ENCODE peak calls at places on chromosomes 1 and 21, in seven cellular contexts. One of them, this sample, is unnamed.

GRCh38 chr1:208844158-208844557 is 600.0 kb upstream of the PLXNA2 start:
- DNase-seq in naive B cell: no peak
- DNase-seq in stimulated activated CD4-positive, alpha-beta T cell treated with anti-CD3 and anti-CD28 coated beads, Interleukin-12 subunit alpha, Interleukin-12 subunit beta, amount 100 ng/mL, for 24 hours: no peak
- DNase-seq in caudate nucleus: no peak
- DNase-seq in choroid plexus epithelial cell: no peak
- DNase-seq in hypothalamus: no peak
- DNase-seq in stimulated activated CD8-positive, alpha-beta memory T cell treated with anti-CD3 and anti-CD28 coated beads, Interleukin-15, amount 100 ng/mL, for 48 hours: no peak
- DNase-seq in this sample: no peak

GRCh38 chr1:214615871-214616270 is 12.9 kb downstream of the CENPF start:
- DNase-seq in naive B cell: no peak
- DNase-seq in stimulated activated CD4-positive, alpha-beta T cell treated with anti-CD3 and anti-CD28 coated beads, Interleukin-12 subunit alpha, Interleukin-12 subunit beta, amount 100 ng/mL, for 24 hours: no peak
- DNase-seq in caudate nucleus: no peak
- DNase-seq in choroid plexus epithelial cell: peak; percentile 76
- DNase-seq in hypothalamus: no peak
- DNase-seq in stimulated activated CD8-positive, alpha-beta memory T cell treated with anti-CD3 and anti-CD28 coated beads, Interleukin-15, amount 100 ng/mL, for 48 hours: no peak
- DNase-seq in this sample: no peak

GRCh38 chr1:1591452-1591851 is 8.5 kb downstream of the FNDC10 start:
- DNase-seq in naive B cell: no peak
- DNase-seq in stimulated activated CD4-positive, alpha-beta T cell treated with anti-CD3 and anti-CD28 coated beads, Interleukin-12 subunit alpha, Interleukin-12 subunit beta, amount 100 ng/mL, for 24 hours: no peak
- DNase-seq in caudate nucleus: no peak
- DNase-seq in choroid plexus epithelial cell: no peak
- DNase-seq in hypothalamus: no peak
- DNase-seq in stimulated activated CD8-positive, alpha-beta memory T cell treated with anti-CD3 and anti-CD28 coated beads, Interleukin-15, amount 100 ng/mL, for 48 hours: no peak
- DNase-seq in this sample: no peak

GRCh38 chr1:47981664-47982350 is 15.4 kb downstream of the TRABD2B start:
- DNase-seq in naive B cell: no peak
- DNase-seq in stimulated activated CD4-positive, alpha-beta T cell treated with anti-CD3 and anti-CD28 coated beads, Interleukin-12 subunit alpha, Interleukin-12 subunit beta, amount 100 ng/mL, for 24 hours: no peak
- DNase-seq in caudate nucleus: no peak
- DNase-seq in choroid plexus epithelial cell: no peak
- DNase-seq in hypothalamus: no peak
- DNase-seq in stimulated activated CD8-positive, alpha-beta memory T cell treated with anti-CD3 and anti-CD28 coated beads, Interleukin-15, amount 100 ng/mL, for 48 hours: no peak
- DNase-seq in this sample: no peak

GRCh38 chr21:41437754-41438153 is 11.7 kb downstream of the MX1 start:
- DNase-seq in naive B cell: no peak
- DNase-seq in stimulated activated CD4-positive, alpha-beta T cell treated with anti-CD3 and anti-CD28 coated beads, Interleukin-12 subunit alpha, Interleukin-12 subunit beta, amount 100 ng/mL, for 24 hours: no peak
- DNase-seq in caudate nucleus: no peak
- DNase-seq in choroid plexus epithelial cell: no peak
- DNase-seq in hypothalamus: no peak
- DNase-seq in stimulated activated CD8-positive, alpha-beta memory T cell treated with anti-CD3 and anti-CD28 coated beads, Interleukin-15, amount 100 ng/mL, for 48 hours: no peak
- DNase-seq in this sample: no peak

GRCh38 chr1:184614667-184615066 is 140.0 kb downstream of the EDEM3 start:
- DNase-seq in naive B cell: no peak
- DNase-seq in stimulated activated CD4-positive, alpha-beta T cell treated with anti-CD3 and anti-CD28 coated beads, Interleukin-12 subunit alpha, Interleukin-12 subunit beta, amount 100 ng/mL, for 24 hours: no peak
- DNase-seq in caudate nucleus: no peak
- DNase-seq in choroid plexus epithelial cell: no peak
- DNase-seq in hypothalamus: no peak
- DNase-seq in stimulated activated CD8-positive, alpha-beta memory T cell treated with anti-CD3 and anti-CD28 coated beads, Interleukin-15, amount 100 ng/mL, for 48 hours: no peak
- DNase-seq in this sample: no peak

GRCh38 chr1:156387899-156388813 is 19.1 kb downstream of the RHBG start:
- DNase-seq in naive B cell: peak; percentile 6
- DNase-seq in stimulated activated CD4-positive, alpha-beta T cell treated with anti-CD3 and anti-CD28 coated beads, Interleukin-12 subunit alpha, Interleukin-12 subunit beta, amount 100 ng/mL, for 24 hours: no peak
- DNase-seq in caudate nucleus: peak; percentile 80
- DNase-seq in choroid plexus epithelial cell: no peak
- DNase-seq in hypothalamus: peak; percentile 93
- DNase-seq in stimulated activated CD8-positive, alpha-beta memory T cell treated with anti-CD3 and anti-CD28 coated beads, Interleukin-15, amount 100 ng/mL, for 48 hours: no peak
- DNase-seq in this sample: peak; percentile 37

GRCh38 chr1:68973459-68974244 is 476.8 kb upstream of the DEPDC1 start:
- DNase-seq in naive B cell: no peak
- DNase-seq in stimulated activated CD4-positive, alpha-beta T cell treated with anti-CD3 and anti-CD28 coated beads, Interleukin-12 subunit alpha, Interleukin-12 subunit beta, amount 100 ng/mL, for 24 hours: no peak
- DNase-seq in caudate nucleus: no peak
- DNase-seq in choroid plexus epithelial cell: peak; percentile 14
- DNase-seq in hypothalamus: no peak
- DNase-seq in stimulated activated CD8-positive, alpha-beta memory T cell treated with anti-CD3 and anti-CD28 coated beads, Interleukin-15, amount 100 ng/mL, for 48 hours: no peak
- DNase-seq in this sample: no peak

GRCh38 chr1:94572780-94573179 is 31.2 kb upstream of the F3 start:
- DNase-seq in naive B cell: no peak
- DNase-seq in stimulated activated CD4-positive, alpha-beta T cell treated with anti-CD3 and anti-CD28 coated beads, Interleukin-12 subunit alpha, Interleukin-12 subunit beta, amount 100 ng/mL, for 24 hours: no peak
- DNase-seq in caudate nucleus: no peak
- DNase-seq in choroid plexus epithelial cell: no peak
- DNase-seq in hypothalamus: no peak
- DNase-seq in stimulated activated CD8-positive, alpha-beta memory T cell treated with anti-CD3 and anti-CD28 coated beads, Interleukin-15, amount 100 ng/mL, for 48 hours: no peak
- DNase-seq in this sample: no peak

GRCh38 chr1:232853994-232854532 is 48.8 kb downstream of the MAP10 start:
- DNase-seq in naive B cell: no peak
- DNase-seq in stimulated activated CD4-positive, alpha-beta T cell treated with anti-CD3 and anti-CD28 coated beads, Interleukin-12 subunit alpha, Interleukin-12 subunit beta, amount 100 ng/mL, for 24 hours: no peak
- DNase-seq in caudate nucleus: no peak
- DNase-seq in choroid plexus epithelial cell: peak; percentile 10
- DNase-seq in hypothalamus: no peak
- DNase-seq in stimulated activated CD8-positive, alpha-beta memory T cell treated with anti-CD3 and anti-CD28 coated beads, Interleukin-15, amount 100 ng/mL, for 48 hours: no peak
- DNase-seq in this sample: no peak

GRCh38 chr1:17010601-17011438 is 908 bp downstream of the ATP13A2 start:
- DNase-seq in naive B cell: peak; percentile 5
- DNase-seq in stimulated activated CD4-positive, alpha-beta T cell treated with anti-CD3 and anti-CD28 coated beads, Interleukin-12 subunit alpha, Interleukin-12 subunit beta, amount 100 ng/mL, for 24 hours: peak; percentile 5
- DNase-seq in caudate nucleus: no peak
- DNase-seq in choroid plexus epithelial cell: no peak
- DNase-seq in hypothalamus: no peak
- DNase-seq in stimulated activated CD8-positive, alpha-beta memory T cell treated with anti-CD3 and anti-CD28 coated beads, Interleukin-15, amount 100 ng/mL, for 48 hours: no peak
- DNase-seq in this sample: no peak

GRCh38 chr21:31364265-31364945 is 20.3 kb upstream of the TIAM1 start:
- DNase-seq in naive B cell: no peak
- DNase-seq in stimulated activated CD4-positive, alpha-beta T cell treated with anti-CD3 and anti-CD28 coated beads, Interleukin-12 subunit alpha, Interleukin-12 subunit beta, amount 100 ng/mL, for 24 hours: no peak
- DNase-seq in caudate nucleus: no peak
- DNase-seq in choroid plexus epithelial cell: no peak
- DNase-seq in hypothalamus: no peak
- DNase-seq in stimulated activated CD8-positive, alpha-beta memory T cell treated with anti-CD3 and anti-CD28 coated beads, Interleukin-15, amount 100 ng/mL, for 48 hours: no peak
- DNase-seq in this sample: no peak

GRCh38 chr21:42621828-42622199 is 31.6 kb upstream of the PDE9A start:
- DNase-seq in naive B cell: no peak
- DNase-seq in stimulated activated CD4-positive, alpha-beta T cell treated with anti-CD3 and anti-CD28 coated beads, Interleukin-12 subunit alpha, Interleukin-12 subunit beta, amount 100 ng/mL, for 24 hours: no peak
- DNase-seq in caudate nucleus: no peak
- DNase-seq in choroid plexus epithelial cell: no peak
- DNase-seq in hypothalamus: peak; percentile 35
- DNase-seq in stimulated activated CD8-positive, alpha-beta memory T cell treated with anti-CD3 and anti-CD28 coated beads, Interleukin-15, amount 100 ng/mL, for 48 hours: no peak
- DNase-seq in this sample: no peak

GRCh38 chr1:39542924-39543323 is 33.7 kb downstream of the PABPC4 start:
- DNase-seq in naive B cell: no peak
- DNase-seq in stimulated activated CD4-positive, alpha-beta T cell treated with anti-CD3 and anti-CD28 coated beads, Interleukin-12 subunit alpha, Interleukin-12 subunit beta, amount 100 ng/mL, for 24 hours: no peak
- DNase-seq in caudate nucleus: no peak
- DNase-seq in choroid plexus epithelial cell: no peak
- DNase-seq in hypothalamus: no peak
- DNase-seq in stimulated activated CD8-positive, alpha-beta memory T cell treated with anti-CD3 and anti-CD28 coated beads, Interleukin-15, amount 100 ng/mL, for 48 hours: no peak
- DNase-seq in this sample: no peak

GRCh38 chr1:3636531-3636930 is 11.7 kb downstream of the TPRG1L start:
- DNase-seq in naive B cell: no peak
- DNase-seq in stimulated activated CD4-positive, alpha-beta T cell treated with anti-CD3 and anti-CD28 coated beads, Interleukin-12 subunit alpha, Interleukin-12 subunit beta, amount 100 ng/mL, for 24 hours: no peak
- DNase-seq in caudate nucleus: no peak
- DNase-seq in choroid plexus epithelial cell: no peak
- DNase-seq in hypothalamus: no peak
- DNase-seq in stimulated activated CD8-positive, alpha-beta memory T cell treated with anti-CD3 and anti-CD28 coated beads, Interleukin-15, amount 100 ng/mL, for 48 hours: no peak
- DNase-seq in this sample: no peak

GRCh38 chr1:115912116-115912515 is 64.2 kb upstream of the SLC22A15 start:
- DNase-seq in naive B cell: no peak
- DNase-seq in stimulated activated CD4-positive, alpha-beta T cell treated with anti-CD3 and anti-CD28 coated beads, Interleukin-12 subunit alpha, Interleukin-12 subunit beta, amount 100 ng/mL, for 24 hours: no peak
- DNase-seq in caudate nucleus: no peak
- DNase-seq in choroid plexus epithelial cell: no peak
- DNase-seq in hypothalamus: no peak
- DNase-seq in stimulated activated CD8-positive, alpha-beta memory T cell treated with anti-CD3 and anti-CD28 coated beads, Interleukin-15, amount 100 ng/mL, for 48 hours: no peak
- DNase-seq in this sample: no peak

GRCh38 chr1:117928881-117929339 is 511 bp downstream of the GDAP2 start:
- DNase-seq in naive B cell: peak; percentile 71
- DNase-seq in stimulated activated CD4-positive, alpha-beta T cell treated with anti-CD3 and anti-CD28 coated beads, Interleukin-12 subunit alpha, Interleukin-12 subunit beta, amount 100 ng/mL, for 24 hours: peak; percentile 5
- DNase-seq in caudate nucleus: no peak
- DNase-seq in choroid plexus epithelial cell: peak; percentile 72
- DNase-seq in hypothalamus: no peak
- DNase-seq in stimulated activated CD8-positive, alpha-beta memory T cell treated with anti-CD3 and anti-CD28 coated beads, Interleukin-15, amount 100 ng/mL, for 48 hours: peak; percentile 5
- DNase-seq in this sample: peak; percentile 79

GRCh38 chr21:38315155-38315554 is 58.4 kb downstream of the KCNJ15 start:
- DNase-seq in naive B cell: no peak
- DNase-seq in stimulated activated CD4-positive, alpha-beta T cell treated with anti-CD3 and anti-CD28 coated beads, Interleukin-12 subunit alpha, Interleukin-12 subunit beta, amount 100 ng/mL, for 24 hours: no peak
- DNase-seq in caudate nucleus: no peak
- DNase-seq in choroid plexus epithelial cell: peak; percentile 63
- DNase-seq in hypothalamus: no peak
- DNase-seq in stimulated activated CD8-positive, alpha-beta memory T cell treated with anti-CD3 and anti-CD28 coated beads, Interleukin-15, amount 100 ng/mL, for 48 hours: no peak
- DNase-seq in this sample: no peak

GRCh38 chr1:82565146-82565545 is 764.4 kb downstream of the ADGRL2 start:
- DNase-seq in naive B cell: no peak
- DNase-seq in stimulated activated CD4-positive, alpha-beta T cell treated with anti-CD3 and anti-CD28 coated beads, Interleukin-12 subunit alpha, Interleukin-12 subunit beta, amount 100 ng/mL, for 24 hours: no peak
- DNase-seq in caudate nucleus: no peak
- DNase-seq in choroid plexus epithelial cell: peak; percentile 88
- DNase-seq in hypothalamus: no peak
- DNase-seq in stimulated activated CD8-positive, alpha-beta memory T cell treated with anti-CD3 and anti-CD28 coated beads, Interleukin-15, amount 100 ng/mL, for 48 hours: no peak
- DNase-seq in this sample: peak; percentile 19

This sample was measured in hepatocyte.